ENCODE peak calls at places on chromosome 6, in eight cellular contexts. Z is foreskin fibroblast, Y is endothelial cell, G is H9, U is fibroblast of the aortic adventitia, P is cardiac fibroblast, D is fibroblast of villous mesenchyme, M is osteocyte. J is an unnamed sample.

GRCh38 chr6:22558288-22558882 is 11.0 kb upstream of the HDGFL1 start:
- DNase-seq in U (no peak), G (no peak), P (no peak), D (peak), Z (no peak), M (no peak), Y (no peak), J (no peak)

GRCh38 chr6:130625825-130626500 is 201.2 kb upstream of the SMLR1 start:
- DNase-seq in M (no peak), G (no peak), Z (peak), P (peak), U (peak), Y (no peak), D (peak), J (no peak)

GRCh38 chr6:149488815-149489214 is 4.0 kb upstream of the ZC3H12D start:
- DNase-seq in Y (no peak), G (no peak), U (no peak), Z (no peak), P (no peak), M (no peak), D (no peak), J (no peak)

GRCh38 chr6:33837971-33838665 is 34.3 kb upstream of the MLN start:
- DNase-seq in D (peak), M (no peak), P (peak), U (peak), Z (peak), Y (no peak), G (no peak), J (no peak)

GRCh38 chr6:1558388-1558787 is 51.3 kb upstream of the FOXC1 start:
- DNase-seq in M (peak), U (no peak), Y (no peak), Z (peak), D (no peak), P (peak), G (no peak), J (no peak)

GRCh38 chr6:133548409-133548808 is 307.3 kb downstream of the EYA4 start:
- DNase-seq in P (peak), Y (no peak), U (peak), M (no peak), D (peak), G (no peak), Z (peak), J (no peak)

GRCh38 chr6:131255911-131256310 is 120.6 kb downstream of the AKAP7 start:
- DNase-seq in Y (no peak), U (no peak), Z (peak), G (no peak), M (no peak), P (no peak), D (no peak), J (no peak)

GRCh38 chr6:167706313-167707109 is 120.2 kb upstream of the AFDN start:
- DNase-seq in U (no peak), D (no peak), M (peak), P (no peak), Z (no peak), Y (no peak), G (no peak), J (no peak)

GRCh38 chr6:102115911-102116310 is 722.4 kb downstream of the GRIK2 start:
- DNase-seq in Z (no peak), M (no peak), Y (no peak), P (no peak), D (no peak), U (no peak), G (no peak), J (no peak)

DNA sequence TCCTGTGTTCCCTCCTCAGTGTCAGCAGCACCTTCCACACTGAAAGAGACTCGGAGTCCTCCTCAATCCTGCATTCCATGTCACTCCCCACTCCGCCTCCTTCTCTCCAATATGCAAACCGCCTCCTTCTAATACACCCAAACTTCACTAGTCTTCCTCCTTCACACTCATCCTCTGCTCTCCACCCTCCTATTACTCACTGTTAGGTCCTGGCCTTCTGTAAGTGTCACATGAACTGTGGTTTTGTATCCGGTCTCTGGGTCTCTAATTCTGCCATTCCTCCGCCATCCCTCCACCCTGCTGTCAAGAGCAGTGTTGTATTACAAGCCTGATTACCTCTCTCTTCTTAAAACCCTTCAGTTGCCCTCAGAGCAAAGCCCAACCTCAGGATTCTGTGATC is 200.5 kb upstream of the CDYL start:
- DNase-seq in M (peak), G (no peak), D (peak), Y (no peak), Z (no peak), P (peak), U (no peak), J (no peak)
- TF ChIP-seq CTCF in M (no peak), G (no peak), D (no peak), Y (no peak), Z (no peak), P (no peak), U (no peak), J (no peak)

GRCh38 chr6:8536122-8536521 is 100.8 kb upstream of the SLC35B3 start:
- DNase-seq in G (no peak), M (no peak), U (no peak), P (no peak), Y (no peak), D (no peak), Z (no peak), J (no peak)

GRCh38 chr6:8535505-8535904 is 100.2 kb upstream of the SLC35B3 start:
- DNase-seq in Y (no peak), P (no peak), G (no peak), M (no peak), U (no peak), Z (peak), D (no peak), J (no peak)

GRCh38 chr6:8543714-8544113 is 108.4 kb upstream of the SLC35B3 start:
- DNase-seq in G (no peak), Y (no peak), M (no peak), U (no peak), D (no peak), P (no peak), Z (no peak), J (no peak)

GRCh38 chr6:8539446-8539845 is 104.1 kb upstream of the SLC35B3 start:
- DNase-seq in M (no peak), D (no peak), Z (peak), Y (no peak), U (peak), G (no peak), P (peak), J (no peak)
- TF ChIP-seq CTCF in M (peak), D (no peak), Z (peak), Y (no peak), U (no peak), G (peak), P (no peak), J (peak)

GRCh38 chr6:96394727-96395126 is 126.9 kb upstream of the UFL1 start:
- DNase-seq in U (no peak), P (peak), Z (no peak), D (no peak), G (no peak), Y (peak), M (no peak), J (no peak)
- TF ChIP-seq CTCF in U (no peak), P (no peak), Z (no peak), D (no peak), G (peak), Y (no peak), M (peak), J (peak)

GRCh38 chr6:14709900-14710299 is 536.0 kb upstream of the JARID2 start:
- DNase-seq in G (no peak), Y (no peak), M (no peak), Z (peak), P (no peak), U (no peak), D (no peak), J (no peak)
- TF ChIP-seq CTCF in G (no peak), Y (no peak), M (no peak), Z (no peak), P (no peak), U (no peak), D (no peak), J (no peak)